ENCODE peak calls at places on chromosomes 6 and 20, in six cellular contexts. Z is testis, Q is Peyer's patch, P is IMR-90, K is ovary, A is stomach. M is an unnamed sample.
A peak's percentile ranks its signal among the peaks of the same experiment; 100 is the strongest.

GRCh38 chr20:24968278-24968677 is 19.2 kb downstream of the CST7 start:
- DNase-seq in K (no peak), Q (no peak), A (no peak), P (no peak), Z (no peak), M (no peak)

GRCh38 chr6:37304766-37305165 is 46.8 kb upstream of the TMEM217 start:
- DNase-seq in P (no peak), K (no peak), Z (no peak), A (no peak), Q (no peak), M (no peak)

GRCh38 chr6:93300661-93301060 is 118.7 kb downstream of the EPHA7 start:
- DNase-seq in K (no peak), A (no peak), Q (no peak), P (no peak), Z (no peak), M (no peak)

GRCh38 chr6:147787407-147787806 is 278.9 kb downstream of the SAMD5 start:
- DNase-seq in Q (no peak), K (no peak), P (no peak), Z (no peak), A (no peak), M (no peak)

GRCh38 chr20:51311636-51312479 is 230.7 kb downstream of the NFATC2 start:
- DNase-seq in Z (no peak), Q (no peak), P (no peak), A (no peak), K (no peak), M (peak; percentile 10)

GRCh38 chr20:3788685-3789155 is 2.2 kb upstream of the CENPB start:
- DNase-seq in K (no peak), P (no peak), Q (no peak), Z (no peak), A (no peak), M (no peak)

GRCh38 chr20:37464611-37465010 is 56.4 kb upstream of the NNAT start:
- DNase-seq in Z (no peak), K (no peak), A (no peak), Q (no peak), P (no peak), M (no peak)

GRCh38 chr6:158536891-158537798 is 22.7 kb upstream of the TMEM181 start:
- DNase-seq in Z (peak; percentile 61), A (no peak), K (no peak), P (no peak), Q (no peak), M (peak; percentile 44)

GRCh38 chr6:150517175-150517574 is 82.5 kb upstream of the PLEKHG1 start:
- DNase-seq in Q (no peak), P (no peak), K (no peak), Z (no peak), A (no peak), M (no peak)

DNA sequence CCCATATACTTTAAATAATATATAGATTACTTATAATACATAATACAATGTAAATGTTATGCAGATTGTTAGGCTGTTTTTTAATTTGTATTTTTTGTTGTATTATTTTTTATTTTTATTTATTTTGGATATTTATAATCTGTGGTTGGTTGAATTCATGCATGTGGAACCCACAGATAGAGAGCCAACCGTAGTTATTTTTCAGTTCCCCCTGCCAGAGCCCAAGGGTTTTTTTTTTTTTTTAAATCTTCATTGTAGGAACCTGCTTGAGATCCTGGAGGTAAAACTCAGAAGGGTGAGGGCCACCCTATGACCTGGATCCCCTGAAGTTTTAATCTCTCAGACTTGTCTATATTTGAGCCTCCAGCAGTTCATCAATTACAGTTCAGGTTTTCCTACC is 133.2 kb downstream of the B3GAT2 start:
- DNase-seq in K (no peak), Z (no peak), Q (no peak), P (no peak), A (no peak), M (no peak)
- H3K4me3 ChIP-seq in K (no peak overlapping the region), Z (no peak overlapping the region), Q (no peak overlapping the region), P (no peak overlapping the region), A (no peak overlapping the region), M (no peak overlapping the region)

DNA sequence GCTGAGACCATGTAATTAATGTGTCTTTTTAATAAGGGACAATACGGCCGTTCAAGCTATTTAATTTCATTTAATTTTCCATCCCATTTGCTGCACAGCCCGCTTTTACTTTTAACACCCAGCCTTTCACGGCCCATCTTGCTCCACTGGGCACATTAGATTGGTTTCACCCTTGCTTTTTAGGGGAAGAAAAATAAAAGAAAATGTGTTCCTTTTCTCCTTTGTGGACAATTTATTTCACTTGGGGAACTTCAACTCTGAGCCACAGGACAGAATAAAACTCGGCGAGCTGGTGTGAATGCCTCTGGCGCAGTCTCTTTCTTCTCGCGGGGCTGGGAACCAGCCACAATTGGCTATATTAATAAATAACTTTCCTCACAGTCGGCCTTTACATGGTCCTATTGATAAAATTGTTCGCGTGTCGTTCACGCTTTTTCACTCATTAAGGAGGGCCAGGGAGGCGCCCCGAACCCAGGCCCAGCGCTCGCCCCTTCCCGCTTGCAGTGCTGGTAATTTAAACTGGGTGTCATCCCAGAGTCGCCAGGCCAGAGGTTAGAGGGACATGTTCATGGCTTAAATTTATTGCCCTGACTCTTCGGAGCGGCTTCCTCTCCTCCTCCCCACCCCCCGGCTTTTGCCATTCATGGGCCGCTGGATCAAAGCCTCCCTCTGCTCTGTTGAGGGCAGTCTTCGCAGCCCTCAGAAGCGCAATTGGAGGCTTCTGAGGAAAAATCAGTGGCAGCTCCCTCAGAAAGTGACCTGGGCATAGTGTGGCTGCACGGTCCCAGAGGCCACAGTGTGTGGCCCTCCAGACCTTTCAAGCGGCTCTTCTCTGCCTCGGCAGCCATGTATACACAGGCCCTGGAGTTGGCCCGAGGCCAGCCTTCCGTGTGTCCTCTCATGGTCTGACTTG is 2.2 kb upstream of the PRDM13 start:
- DNase-seq in Z (no peak), A (no peak), K (no peak), P (no peak), Q (no peak), M (no peak)
- H3K9me3 ChIP-seq in Z (no peaks in the 10 kb centered on the region), A (no peaks in the 10 kb centered on the region), K (no peaks in the 10 kb centered on the region), P (peaks cover 11% of the 10 kb centered on the region), Q (no peaks in the 10 kb centered on the region), M (no peaks in the 10 kb centered on the region)

GRCh38 chr20:1323256-1323655 is 5.7 kb downstream of the SDCBP2 start:
- DNase-seq in K (peak; percentile 19), Q (no peak), Z (no peak), P (no peak), A (no peak), M (no peak)
- TF ChIP-seq POLR2A in K (no peak), Q (no peak), Z (no peak), P (no peak), A (no peak), M (no peak)

GRCh38 chr6:106514281-106514885 is 114.9 kb downstream of the RTN4IP1 start:
- DNase-seq in Z (no peak), P (no peak), A (no peak), K (no peak), Q (no peak), M (no peak)
- H3K4me3 ChIP-seq in Z (no peak overlapping the region), P (no peak overlapping the region), A (no peak overlapping the region), K (no peak overlapping the region), Q (peak overlapping the region; percentile 73), M (no peak overlapping the region)

GRCh38 chr6:30282522-30282921 is 44.2 kb upstream of the TRIM39 start:
- DNase-seq in K (no peak), Q (no peak), P (no peak), Z (no peak), A (no peak), M (no peak)
- H3K9me3 ChIP-seq in K (peaks cover 5% of the 10 kb centered on the region), Q (peaks cover 69% of the 10 kb centered on the region), P (peaks cover 34% of the 10 kb centered on the region), Z (peaks cover 4% of the 10 kb centered on the region), A (peaks cover 77% of the 10 kb centered on the region), M (no peaks in the 10 kb centered on the region)

DNA sequence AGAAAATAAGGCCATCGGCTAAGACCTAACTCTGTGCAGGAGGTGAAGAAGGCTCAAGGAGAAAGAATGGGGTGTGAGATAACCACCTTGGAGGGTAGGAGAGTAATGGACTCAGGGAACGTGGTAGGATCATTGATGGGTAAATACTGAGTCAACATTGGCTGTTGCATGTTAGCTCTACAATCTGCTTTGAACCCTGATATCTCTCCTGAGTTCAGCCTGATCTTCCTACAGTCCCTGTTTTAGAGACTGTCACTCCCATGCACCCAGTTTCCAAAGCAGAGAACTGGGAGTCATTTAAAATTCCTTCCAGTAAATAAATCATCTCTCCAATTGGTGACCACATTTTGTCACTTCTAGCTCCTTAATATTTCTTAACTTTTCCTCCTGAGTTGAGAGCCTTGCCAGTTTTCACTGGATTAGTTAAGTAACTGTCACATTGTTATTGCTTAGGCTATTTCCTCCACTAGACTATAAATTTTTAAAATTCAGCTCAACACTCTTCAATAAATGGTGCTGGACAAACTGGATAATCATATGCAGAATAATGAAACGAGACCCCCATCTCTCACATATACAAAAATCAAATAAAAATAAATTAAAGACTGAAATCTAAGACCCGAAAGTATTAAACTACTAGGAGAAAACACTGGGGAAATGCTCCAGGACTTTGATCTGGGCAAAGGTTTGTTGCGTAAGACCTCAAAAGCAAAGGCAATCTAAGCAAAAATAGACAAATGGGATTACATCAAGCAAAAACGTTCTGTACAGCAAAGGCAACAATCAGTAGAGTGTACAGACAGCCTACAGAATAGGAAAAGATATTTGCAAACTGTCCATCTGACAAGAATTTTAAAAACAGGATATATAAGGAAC is 138.9 kb upstream of the TMEM170B start:
- DNase-seq in A (no peak), Q (no peak), Z (no peak), P (peak; percentile 19), K (no peak), M (no peak)
- TF ChIP-seq POLR2A in A (no peak), Q (no peak), Z (no peak), P (no peak), K (no peak), M (no peak)

GRCh38 chr6:116251568-116252384 is 2.1 kb downstream of the TSPYL4 start:
- DNase-seq in Z (no peak), A (no peak), K (no peak), P (peak; percentile 80), Q (no peak), M (no peak)
- H3K4me3 ChIP-seq in Z (no peak overlapping the region), A (no peak overlapping the region), K (no peak overlapping the region), P (peak overlapping the region; percentile 41), Q (no peak overlapping the region), M (no peak overlapping the region)

GRCh38 chr6:87407531-87407895 is 259 bp upstream of the CFAP206 start:
- DNase-seq in Q (no peak), P (peak; percentile 41), K (no peak), Z (peak; percentile 62), A (no peak), M (no peak)

GRCh38 chr6:87407896-87408720 is at the start of gene CFAP206:
- DNase-seq in Z (peak; percentile 88), Q (peak; percentile 77), P (peak; percentile 80), K (peak; percentile 78), A (peak; percentile 84), M (peak; percentile 83)

DNA sequence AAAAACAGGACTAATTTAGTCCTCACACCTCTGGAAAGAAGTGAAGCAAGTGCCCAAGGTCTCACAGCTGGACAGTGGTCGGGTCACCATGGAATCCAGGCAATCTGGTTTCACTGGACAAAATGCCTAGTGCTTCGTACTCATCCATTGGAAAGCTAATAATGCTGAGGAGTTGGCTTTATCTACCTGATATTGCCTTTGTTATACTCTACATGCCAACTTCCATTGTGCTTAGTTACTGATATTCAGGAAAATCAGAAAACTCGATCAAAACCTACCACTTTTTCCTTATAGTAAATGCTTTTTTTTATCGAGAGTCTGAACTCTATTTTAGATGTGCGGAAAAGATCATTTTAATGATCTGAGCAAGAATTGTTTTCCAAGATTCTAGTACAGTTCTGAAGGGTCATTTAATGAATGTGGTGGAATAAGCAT is 966 bp downstream of the CFAP206 start:
- DNase-seq in A (no peak), Z (no peak), P (no peak), K (no peak), Q (no peak), M (no peak)
- H3K9me3 ChIP-seq in A (no peaks in the 10 kb centered on the region), Z (no peaks in the 10 kb centered on the region), P (no peaks in the 10 kb centered on the region), K (no peaks in the 10 kb centered on the region), Q (no peaks in the 10 kb centered on the region), M (no peaks in the 10 kb centered on the region)